ENCODE peak calls at places on chromosomes 3 and 15, in four cellular contexts. V is BJ, S is osteocyte, U is sigmoid colon. Z is an unnamed sample.
A peak's percentile ranks its signal among the peaks of the same experiment; 100 is the strongest.

GRCh38 chr3:114809668-114810413 is 337.2 kb downstream of the ZBTB20 start:
- DNase-seq in V (no peak), S (no peak), U (no peak), Z (no peak)

GRCh38 chr15:96440978-96441377 is 110.5 kb downstream of the NR2F2 start:
- DNase-seq in V (no peak), S (no peak), U (no peak), Z (no peak)

GRCh38 chr15:97929456-97930229 is 30.9 kb upstream of the ARRDC4 start:
- DNase-seq in V (no peak), S (no peak), U (no peak), Z (no peak)

GRCh38 chr3:38558864-38559263 is 62.7 kb downstream of the EXOG start:
- DNase-seq in V (no peak), S (no peak), U (no peak), Z (no peak)

GRCh38 chr3:195801251-195802183 is 10.2 kb downstream of the MUC4 start:
- DNase-seq in V (no peak), S (peak; percentile 80), U (peak; percentile 60), Z (no peak)

GRCh38 chr3:151593923-151594322 is 133.1 kb upstream of the IGSF10 start:
- DNase-seq in V (no peak), S (no peak), U (no peak), Z (no peak)

GRCh38 chr3:40208251-40208650 is 101.3 kb upstream of the EIF1B start:
- DNase-seq in V (no peak), S (no peak), U (no peak), Z (no peak)

GRCh38 chr3:141410861-141411771 is 42.8 kb downstream of the ZBTB38 start:
- DNase-seq in V (no peak), S (no peak), U (no peak), Z (no peak)

GRCh38 chr15:85557385-85557784 is 177.0 kb downstream of the AKAP13 start:
- DNase-seq in V (no peak), S (no peak), U (no peak), Z (no peak)

GRCh38 chr15:48380183-48380582 is 49.0 kb downstream of the DUT start:
- DNase-seq in V (no peak), S (peak; percentile 5), U (no peak), Z (no peak)

GRCh38 chr3:169764164-169764452 is 752 bp downstream of the TERC start:
- DNase-seq in V (no peak), S (no peak), U (no peak), Z (no peak)

GRCh38 chr15:91921188-91921820 is 67.8 kb downstream of the SLCO3A1 start:
- DNase-seq in V (no peak), S (no peak), U (no peak), Z (no peak)

GRCh38 chr3:28139967-28140634 is 101.3 kb upstream of the CMC1 start:
- DNase-seq in V (no peak), S (no peak), U (no peak), Z (no peak)

GRCh38 chr3:43256714-43257461 is 29.5 kb upstream of the SNRK start:
- DNase-seq in V (no peak), S (no peak), U (no peak), Z (no peak)

GRCh38 chr15:48177383-48177874 is 666 bp downstream of the MYEF2 start:
- DNase-seq in V (no peak), S (no peak), U (no peak), Z (no peak)

GRCh38 chr3:33313331-33313730 is 36.1 kb downstream of the FBXL2 start:
- DNase-seq in V (no peak), S (no peak), U (no peak), Z (no peak)

GRCh38 chr15:44883219-44883900 is 73.1 kb upstream of the TERB2 start:
- DNase-seq in V (no peak), S (no peak), U (no peak), Z (no peak)

GRCh38 chr15:74399100-74399499 is 31.7 kb upstream of the CYP11A1 start:
- DNase-seq in V (no peak), S (no peak), U (no peak), Z (no peak)

GRCh38 chr3:42802876-42803799 is 1.2 kb downstream of the HIGD1A start:
- DNase-seq in V (no peak), S (no peak), U (no peak), Z (peak; percentile 28)

GRCh38 chr3:188974856-188975611 is 196.7 kb upstream of the TPRG1 start:
- DNase-seq in V (no peak), S (no peak), U (no peak), Z (no peak)

GRCh38 chr15:95932676-95933075 is 397.8 kb upstream of the NR2F2 start:
- DNase-seq in V (peak; percentile 97), S (no peak), U (no peak), Z (no peak)

GRCh38 chr15:72491768-72492167 is 17.6 kb downstream of the ARIH1 start:
- DNase-seq in V (no peak), S (no peak), U (no peak), Z (no peak)

GRCh38 chr3:166489826-166490225 is 652.6 kb upstream of the BCHE start:
- DNase-seq in V (no peak), S (no peak), U (no peak), Z (no peak)

GRCh38 chr15:94064676-94065313 is 166.6 kb upstream of the MCTP2 start:
- DNase-seq in V (no peak), S (no peak), U (no peak), Z (no peak)

GRCh38 chr3:88595025-88595424 is 445.3 kb downstream of the C3orf38 start:
- DNase-seq in V (no peak), S (no peak), U (no peak), Z (no peak)

GRCh38 chr15:45401665-45402161 is 23.4 kb upstream of the GATM start:
- DNase-seq in V (no peak), S (no peak), U (no peak), Z (no peak)

GRCh38 chr3:180680097-180680430 is 775 bp upstream of the CCDC39 start:
- DNase-seq in V (no peak), S (no peak), U (no peak), Z (no peak)

GRCh38 chr3:44992555-44993470 is 16.8 kb downstream of the EXOSC7 start:
- DNase-seq in V (no peak), S (no peak), U (peak; percentile 49), Z (peak; percentile 65)

GRCh38 chr3:127325630-127325961 is 37.8 kb upstream of the PRR20G start:
- DNase-seq in V (no peak), S (no peak), U (no peak), Z (no peak)

GRCh38 chr3:40985195-40985594 is 214.1 kb upstream of the CTNNB1 start:
- DNase-seq in V (no peak), S (peak; percentile 25), U (no peak), Z (no peak)

GRCh38 chr3:14203521-14204079 is 25.0 kb downstream of the LSM3 start:
- DNase-seq in V (no peak), S (peak; percentile 88), U (peak; percentile 83), Z (peak; percentile 66)

GRCh38 chr3:72977060-72977459 is 19.6 kb upstream of the PPP4R2 start:
- DNase-seq in V (no peak), S (no peak), U (no peak), Z (no peak)
- TF ChIP-seq CTCF in V (no peak), S (peak; percentile 12), U (no peak), Z (peak; percentile 41)

DNA sequence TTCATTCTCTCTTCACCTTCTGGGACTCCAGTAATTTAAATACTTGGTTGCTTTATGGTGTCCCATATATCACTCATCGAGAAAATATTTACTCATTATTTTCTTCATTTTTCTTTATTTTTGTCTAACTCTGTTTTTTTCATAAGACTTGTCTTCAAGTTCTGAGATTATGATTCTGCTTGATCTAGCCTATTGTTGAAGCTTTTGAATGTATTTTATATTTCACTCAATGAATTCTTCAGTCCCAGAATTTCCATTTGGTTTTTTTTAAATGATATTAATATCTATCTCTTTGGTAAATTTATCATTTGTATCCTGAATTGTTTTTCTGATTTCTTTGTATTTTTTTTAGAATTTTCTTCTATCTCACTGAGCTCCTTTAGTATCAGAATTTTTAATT is 117.0 kb downstream of the LRRK1 start:
- DNase-seq in V (no peak), S (no peak), U (no peak), Z (no peak)
- TF ChIP-seq CTCF in V (no peak), S (no peak), U (no peak), Z (no peak)

DNA sequence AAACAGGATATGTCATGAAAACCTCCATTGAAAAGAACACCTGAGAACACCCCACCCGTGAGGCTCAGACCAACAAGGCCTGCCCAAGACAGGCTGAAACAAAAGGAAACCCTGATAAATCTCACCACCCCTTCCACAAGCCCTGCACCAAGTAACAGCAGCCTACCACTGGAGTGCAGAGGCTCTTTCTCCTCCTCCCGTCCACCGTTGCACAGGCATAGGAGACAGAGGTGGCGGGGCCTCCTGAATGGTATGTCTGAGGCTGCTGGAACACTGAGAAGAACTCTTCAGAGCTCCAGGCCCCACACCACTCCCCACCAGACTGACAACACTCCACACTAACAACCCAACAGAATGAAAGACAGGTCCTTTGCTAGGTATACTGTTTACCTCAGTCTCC is 21.4 kb downstream of the CHDH start:
- DNase-seq in V (no peak), S (no peak), U (peak; percentile 22), Z (no peak)
- TF ChIP-seq CTCF in V (no peak), S (no peak), U (no peak), Z (no peak)

DNA sequence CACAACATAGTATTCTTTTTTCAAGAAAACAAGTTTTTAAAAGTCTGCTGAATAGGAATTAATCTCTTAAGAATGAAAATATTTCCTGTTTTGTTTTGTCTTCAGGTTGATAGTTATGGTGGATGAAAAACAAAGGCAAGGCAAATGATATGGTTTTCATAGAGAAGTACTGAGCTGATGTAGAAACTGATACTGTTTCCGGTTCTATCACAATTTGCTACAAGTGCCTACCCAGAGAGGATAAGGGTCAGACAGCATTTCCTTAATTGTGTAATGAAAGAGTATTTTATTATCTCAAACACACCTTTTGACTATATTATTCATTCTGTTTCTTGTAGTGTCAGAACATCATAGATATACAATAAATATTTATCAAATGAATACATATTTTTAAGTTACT is 836.3 kb downstream of the SQOR start:
- DNase-seq in V (no peak), S (no peak), U (no peak), Z (no peak)
- TF ChIP-seq CTCF in V (no peak), S (no peak), U (no peak), Z (no peak)

DNA sequence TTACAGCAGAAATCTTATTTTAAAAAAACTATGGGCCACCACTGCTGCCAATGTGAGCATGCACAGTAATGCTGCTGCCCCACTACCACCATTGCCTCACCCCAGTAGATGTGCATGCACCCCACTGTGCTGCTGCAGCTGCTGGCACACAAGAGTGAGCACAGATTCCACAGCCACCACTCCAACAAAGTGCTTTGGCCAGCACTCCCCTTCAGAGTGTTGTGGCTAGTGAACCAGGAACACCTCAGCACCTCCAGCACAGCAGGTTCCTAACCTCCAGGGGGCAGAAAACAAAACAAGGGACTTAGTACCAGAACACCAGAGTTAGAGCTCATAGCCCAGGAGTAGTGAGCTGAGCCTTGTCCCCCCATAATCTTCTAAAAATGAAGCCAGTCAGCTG is 629.6 kb downstream of the PYDC2 start:
- DNase-seq in V (no peak), S (no peak), U (no peak), Z (no peak)
- TF ChIP-seq CTCF in V (no peak), S (no peak), U (no peak), Z (no peak)

Z was measured in glutamatergic neuron.